ENCODE peak calls at places on chromosome 1, in four cellular contexts. One of them, this sample, is unnamed.

GRCh38 chr1:67184838-67185421 is 18.7 kb downstream of the IL23R start:
- DNase-seq in Calu3: no peak
- DNase-seq in NCI-H2081: no peak
- DNase-seq in NCI-H774: no peak
- DNase-seq in this sample: no peak

GRCh38 chr1:85734961-85735360 is 26.7 kb upstream of the ZNHIT6 start:
- DNase-seq in NCI-H2081: no peak
- DNase-seq in Calu3: peak
- DNase-seq in NCI-H774: no peak
- DNase-seq in this sample: no peak

GRCh38 chr1:183953031-183953430 is 84.5 kb downstream of the COLGALT2 start:
- DNase-seq in Calu3: no peak
- DNase-seq in NCI-H774: peak
- DNase-seq in NCI-H2081: no peak
- DNase-seq in this sample: no peak

GRCh38 chr1:9371391-9371935 is 78.8 kb downstream of the SPSB1 start:
- DNase-seq in Calu3: no peak
- DNase-seq in NCI-H2081: no peak
- DNase-seq in NCI-H774: no peak
- DNase-seq in this sample: no peak

GRCh38 chr1:219954736-219955421 is 26.5 kb upstream of the SLC30A10 start:
- DNase-seq in NCI-H774: no peak
- DNase-seq in Calu3: no peak
- DNase-seq in NCI-H2081: no peak
- DNase-seq in this sample: no peak

GRCh38 chr1:201916649-201917249 is 28.1 kb downstream of the SHISA4 start:
- DNase-seq in NCI-H774: no peak
- DNase-seq in Calu3: peak
- DNase-seq in NCI-H2081: no peak
- DNase-seq in this sample: no peak

GRCh38 chr1:203607169-203607873 is 19.3 kb upstream of the ATP2B4 start:
- DNase-seq in NCI-H2081: no peak
- DNase-seq in Calu3: no peak
- DNase-seq in NCI-H774: no peak
- DNase-seq in this sample: peak

GRCh38 chr1:94298861-94299260 is 61.5 kb upstream of the ARHGAP29 start:
- DNase-seq in NCI-H2081: no peak
- DNase-seq in NCI-H774: no peak
- DNase-seq in Calu3: no peak
- DNase-seq in this sample: no peak

GRCh38 chr1:165355977-165356811 is at the start of gene LMX1A:
- DNase-seq in NCI-H774: no peak
- DNase-seq in Calu3: no peak
- DNase-seq in NCI-H2081: no peak
- DNase-seq in this sample: no peak

GRCh38 chr1:17097787-17098186 is 21.5 kb downstream of the PADI2 start:
- DNase-seq in NCI-H774: no peak
- DNase-seq in Calu3: peak
- DNase-seq in NCI-H2081: no peak
- DNase-seq in this sample: no peak

GRCh38 chr1:182029002-182029378 is 32.5 kb downstream of the ZNF648 start:
- DNase-seq in NCI-H2081: no peak
- DNase-seq in NCI-H774: no peak
- DNase-seq in Calu3: no peak
- DNase-seq in this sample: no peak

GRCh38 chr1:54945393-54945936 is 35.0 kb upstream of the TMEM61 start:
- DNase-seq in Calu3: peak
- DNase-seq in NCI-H2081: no peak
- DNase-seq in NCI-H774: no peak
- DNase-seq in this sample: no peak

GRCh38 chr1:60367522-60367921 is 294.0 kb upstream of the C1orf87 start:
- DNase-seq in NCI-H774: no peak
- DNase-seq in Calu3: no peak
- DNase-seq in NCI-H2081: no peak
- DNase-seq in this sample: no peak

GRCh38 chr1:178689769-178690168 is 35.3 kb upstream of the RALGPS2 start:
- DNase-seq in NCI-H2081: no peak
- DNase-seq in Calu3: no peak
- DNase-seq in NCI-H774: no peak
- DNase-seq in this sample: no peak

GRCh38 chr1:10644307-10645128 is 151.9 kb downstream of the CASZ1 start:
- DNase-seq in Calu3: no peak
- DNase-seq in NCI-H2081: no peak
- DNase-seq in NCI-H774: no peak
- DNase-seq in this sample: no peak

GRCh38 chr1:170146861-170147260 is 1.1 kb downstream of the NTMT2 start:
- DNase-seq in NCI-H2081: no peak
- DNase-seq in Calu3: no peak
- DNase-seq in NCI-H774: no peak
- DNase-seq in this sample: no peak

GRCh38 chr1:180837025-180837424 is 75.7 kb upstream of the KIAA1614 start:
- DNase-seq in Calu3: no peak
- DNase-seq in NCI-H774: no peak
- DNase-seq in NCI-H2081: no peak
- DNase-seq in this sample: no peak

This sample was measured in T-cell.